ENCODE peak calls at places on chromosomes 6 and 20, in seven cellular contexts. L, E, U, H, R, Y and Q are unnamed samples. For H3K4me1, the result is how much of the 10 kb centered on the place peaks cover.

GRCh38 chr20:36644032-36644712 is 1.8 kb downstream of the SLA2 start:
- DNase-seq in L (no peak), E (no peak), U (no peak), H (no peak), R (no peak), Y (no peak), Q (no peak)

GRCh38 chr6:30763618-30764489 is 19.5 kb upstream of the IER3 start:
- DNase-seq in L (peak), E (peak), U (peak), H (peak), R (no peak), Y (no peak), Q (peak)

GRCh38 chr20:46255440-46256104 is 52.7 kb downstream of the CDH22 start:
- DNase-seq in L (no peak), E (no peak), U (no peak), H (no peak), R (no peak), Y (no peak), Q (no peak)

GRCh38 chr20:11155156-11155805 is 481.5 kb upstream of the JAG1 start:
- DNase-seq in L (no peak), E (no peak), U (no peak), H (no peak), R (no peak), Y (no peak), Q (no peak)

GRCh38 chr6:170255426-170256125 is 35.3 kb downstream of the DLL1 start:
- DNase-seq in L (no peak), E (no peak), U (no peak), H (no peak), R (no peak), Y (no peak), Q (no peak)

GRCh38 chr6:166573456-166574216 is 12.8 kb downstream of the RAMACL start:
- DNase-seq in L (no peak), E (no peak), U (peak), H (no peak), R (no peak), Y (no peak), Q (peak)

GRCh38 chr6:17220040-17220439 is 61.1 kb upstream of the RBM24 start:
- DNase-seq in L (no peak), E (no peak), U (no peak), H (no peak), R (no peak), Y (no peak), Q (no peak)

GRCh38 chr20:23537030-23537429 is 31.3 kb downstream of the CST9L start:
- DNase-seq in L (no peak), E (no peak), U (no peak), H (no peak), R (no peak), Y (no peak), Q (no peak)

GRCh38 chr6:150596439-150596838 is 3.2 kb upstream of the PLEKHG1 start:
- DNase-seq in L (no peak), E (no peak), U (no peak), H (no peak), R (no peak), Y (no peak), Q (no peak)

GRCh38 chr6:101776919-101777350 is 383.4 kb downstream of the GRIK2 start:
- DNase-seq in L (no peak), E (no peak), U (no peak), H (no peak), R (no peak), Y (peak), Q (no peak)

GRCh38 chr20:9119776-9120175 is 50.9 kb downstream of the PLCB4 start:
- DNase-seq in L (no peak), E (peak), U (no peak), H (no peak), R (no peak), Y (no peak), Q (no peak)

GRCh38 chr20:23946206-23946605 is 42.4 kb downstream of the GGTLC1 start:
- DNase-seq in L (no peak), E (no peak), U (no peak), H (no peak), R (no peak), Y (no peak), Q (no peak)

GRCh38 chr6:121652726-121653623 is 217.5 kb downstream of the GJA1 start:
- DNase-seq in L (peak), E (peak), U (peak), H (no peak), R (no peak), Y (no peak), Q (no peak)

GRCh38 chr20:8782804-8783203 is 286.1 kb upstream of the PLCB4 start:
- DNase-seq in L (peak), E (no peak), U (peak), H (no peak), R (no peak), Y (no peak), Q (no peak)

GRCh38 chr20:45021626-45022025 is 55.3 kb downstream of the STK4 start:
- DNase-seq in L (no peak), E (no peak), U (no peak), H (no peak), R (no peak), Y (no peak), Q (no peak)
- H3K4me1 ChIP-seq in L (under half), E (under half), U (under half), H (under half), R (under half), Y (under half), Q (under half)

GRCh38 chr6:107353773-107354382 is 105.5 kb downstream of the PDSS2 start:
- DNase-seq in L (peak), E (no peak), U (no peak), H (no peak), R (no peak), Y (no peak), Q (no peak)

GRCh38 chr6:107345398-107345797 is 114.0 kb downstream of the PDSS2 start:
- DNase-seq in L (no peak), E (no peak), U (no peak), H (no peak), R (no peak), Y (no peak), Q (no peak)

GRCh38 chr6:107344383-107344782 is 115.0 kb downstream of the PDSS2 start:
- DNase-seq in L (no peak), E (no peak), U (no peak), H (no peak), R (no peak), Y (no peak), Q (no peak)

GRCh38 chr6:107344981-107345380 is 114.4 kb downstream of the PDSS2 start:
- DNase-seq in L (no peak), E (no peak), U (no peak), H (no peak), R (no peak), Y (no peak), Q (no peak)

DNA sequence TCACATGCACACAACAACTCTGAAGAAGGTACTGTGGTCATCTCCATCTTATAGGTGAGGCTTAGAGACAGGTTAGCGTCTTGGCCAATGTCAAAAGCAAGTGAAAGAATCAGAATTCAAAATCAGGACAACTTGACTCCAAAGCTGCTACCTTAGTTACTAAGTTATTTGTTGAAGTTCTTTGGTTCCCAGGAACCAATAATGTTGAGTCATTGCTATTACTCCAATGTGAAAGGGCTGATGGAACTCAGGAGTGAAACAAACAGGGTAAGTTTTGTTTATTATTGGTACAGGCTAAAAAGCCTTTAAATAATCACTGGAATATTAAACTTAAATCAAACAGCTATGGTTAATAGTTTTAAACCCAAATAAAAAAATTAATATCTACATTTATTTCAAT is 111.1 kb downstream of the PDSS2 start:
- DNase-seq in L (peak), E (no peak), U (peak), H (no peak), R (no peak), Y (no peak), Q (no peak)
- H4K8ac ChIP-seq in L (no peak), E (no peak), U (no peak), H (no peak), R (no peak), Y (no peak), Q (no peak)

GRCh38 chr6:33314515-33314942 is 651 bp upstream of the TAPBP start:
- DNase-seq in L (peak), E (peak), U (peak), H (peak), R (no peak), Y (no peak), Q (peak)

GRCh38 chr6:33313105-33313708 is 671 bp downstream of the TAPBP start:
- DNase-seq in L (peak), E (peak), U (peak), H (peak), R (no peak), Y (no peak), Q (peak)

GRCh38 chr6:33312361-33313104 is 1.3 kb downstream of the TAPBP start:
- DNase-seq in L (peak), E (peak), U (peak), H (peak), R (no peak), Y (no peak), Q (peak)

GRCh38 chr6:33314943-33315752 is 1.3 kb upstream of the TAPBP start:
- DNase-seq in L (no peak), E (peak), U (no peak), H (peak), R (no peak), Y (no peak), Q (peak)

GRCh38 chr6:33313709-33314514 is at the start of gene TAPBP:
- DNase-seq in L (peak), E (peak), U (peak), H (peak), R (no peak), Y (no peak), Q (peak)
- H3K4me1 ChIP-seq in L (under half), E (under half), U (under half), H (under half), R (under half), Y (under half), Q (under half)

DNA sequence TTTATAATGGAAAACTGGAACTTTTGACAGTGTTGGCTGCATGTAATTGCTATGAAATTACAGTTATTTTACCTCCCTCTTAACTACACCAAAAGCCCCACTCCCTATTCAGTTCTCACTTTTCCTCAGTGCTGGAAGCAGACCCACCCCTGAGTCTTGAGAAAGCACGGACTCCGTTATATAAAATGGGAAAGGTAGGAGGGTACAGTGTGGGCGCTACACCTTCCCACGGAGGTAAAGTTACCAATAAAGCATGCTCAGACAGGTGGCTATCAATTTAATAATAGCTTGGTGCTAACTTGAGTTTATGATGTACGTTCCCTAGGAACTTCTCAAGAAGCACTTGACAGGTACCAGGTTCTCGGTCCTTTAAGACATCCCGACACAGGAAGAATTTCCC is 59.0 kb downstream of the CLIC5 start:
- DNase-seq in L (no peak), E (no peak), U (no peak), H (no peak), R (no peak), Y (no peak), Q (no peak)
- H4K8ac ChIP-seq in L (no peak), E (no peak), U (no peak), H (no peak), R (no peak), Y (no peak), Q (no peak)

DNA sequence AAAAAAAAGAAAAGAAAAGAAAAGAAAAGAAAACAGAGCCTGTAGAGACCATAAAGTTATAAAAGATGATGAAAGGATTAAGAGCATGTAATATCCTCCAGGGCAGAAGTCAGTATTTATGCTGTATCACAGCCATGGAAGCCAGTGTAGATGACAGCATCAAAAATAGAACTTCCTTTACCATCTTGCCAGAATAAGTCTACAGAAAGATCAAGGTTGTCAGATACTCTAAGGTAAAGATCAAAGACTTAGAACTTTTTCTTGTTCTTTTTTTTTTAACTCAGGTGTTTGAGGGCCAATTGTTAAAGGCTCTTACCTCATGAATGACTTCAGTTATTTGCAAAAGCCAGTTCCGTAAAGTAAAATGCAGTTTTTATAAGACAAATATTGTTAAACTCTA is 54.6 kb downstream of the ARHGAP18 start:
- DNase-seq in L (no peak), E (no peak), U (no peak), H (no peak), R (no peak), Y (no peak), Q (no peak)
- H3K4me1 ChIP-seq in L (under half), E (under half), U (under half), H (under half), R (under half), Y (under half), Q (under half)

DNA sequence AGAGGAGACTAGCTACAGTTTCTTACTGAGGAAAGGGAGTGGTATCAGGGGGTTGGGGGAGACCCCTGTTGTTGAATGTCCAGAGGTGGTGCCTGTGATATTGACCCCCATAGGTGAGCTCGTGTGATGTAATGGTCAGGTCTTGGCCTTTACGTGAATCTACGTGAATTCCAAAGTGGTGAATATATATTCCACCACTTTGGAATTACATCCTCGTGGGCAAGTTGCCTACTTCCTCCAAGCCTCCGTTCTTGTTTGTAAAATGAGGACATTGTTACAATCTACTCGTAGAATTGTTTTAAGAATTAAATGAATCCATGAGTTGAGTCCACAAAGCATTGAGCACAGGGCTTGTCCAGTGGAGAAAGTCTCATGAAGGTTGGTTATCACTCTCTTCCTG is 47.3 kb downstream of the TSHZ2 start:
- DNase-seq in L (no peak), E (no peak), U (no peak), H (no peak), R (no peak), Y (no peak), Q (no peak)
- H4K8ac ChIP-seq in L (no peak), E (no peak), U (no peak), H (no peak), R (no peak), Y (no peak), Q (no peak)